ENCODE peak calls at places on chromosome X, in nine cellular contexts. C is ovary, H is uterus, W is right lobe of liver, A is breast epithelium, I is A549, P is gastrocnemius medialis, D is sigmoid colon, M is HCT116. Z is an unnamed sample. For H3K4me1, the result is how much of the 10 kb centered on the place peaks cover.

GRCh38 chrX:45322382-45322781 is 121.7 kb upstream of the DIPK2B start:
- DNase-seq in C (peak), H (peak), W (no peak), A (peak), I (peak), P (peak), D (peak), M (peak), Z (no peak)

GRCh38 chrX:155070975-155071693 is at the start of the genes BRCC3, CMC4 and MTCP1:
- DNase-seq in C (peak), H (peak), W (peak), A (peak), I (peak), P (peak), D (peak), M (peak), Z (peak)

GRCh38 chrX:123736333-123736921 is 3.6 kb upstream of the THOC2 start:
- DNase-seq in C (no peak), H (no peak), W (no peak), A (no peak), I (peak), P (no peak), D (no peak), M (no peak), Z (no peak)

GRCh38 chrX:104347860-104348259 is 93.1 kb upstream of the ESX1 start:
- DNase-seq in C (no peak), H (no peak), W (no peak), A (no peak), I (no peak), P (no peak), D (no peak), M (no peak), Z (no peak)

GRCh38 chrX:154534526-154535322 is 11.9 kb downstream of the G6PD start:
- DNase-seq in C (peak), H (peak), W (peak), A (peak), I (peak), P (peak), D (peak), M (peak), Z (peak)

GRCh38 chrX:154458954-154459829 is 1.1 kb downstream of the PLXNA3 start:
- DNase-seq in C (no peak), H (no peak), W (no peak), A (no peak), I (no peak), P (peak), D (no peak), M (no peak), Z (no peak)

GRCh38 chrX:24491741-24492140 is 26.7 kb downstream of the PDK3 start:
- DNase-seq in C (no peak), H (no peak), W (no peak), A (no peak), I (no peak), P (no peak), D (no peak), M (no peak), Z (no peak)

GRCh38 chrX:16250296-16250695 is 83.0 kb downstream of the MAGEB17 start:
- DNase-seq in C (no peak), H (no peak), W (no peak), A (no peak), I (no peak), P (no peak), D (no peak), M (no peak), Z (no peak)

GRCh38 chrX:66638591-66639500 is at the start of gene EDA2R:
- DNase-seq in C (peak), H (peak), W (no peak), A (peak), I (peak), P (no peak), D (no peak), M (no peak), Z (no peak)

GRCh38 chrX:15350329-15350996 is 15.1 kb upstream of the PIGA start:
- DNase-seq in C (no peak), H (no peak), W (no peak), A (no peak), I (no peak), P (no peak), D (no peak), M (no peak), Z (no peak)

GRCh38 chrX:54066841-54067240 is 22.6 kb upstream of the PHF8 start:
- DNase-seq in C (no peak), H (no peak), W (no peak), A (no peak), I (no peak), P (no peak), D (no peak), M (no peak), Z (no peak)

GRCh38 chrX:19127649-19128168 is 5.4 kb upstream of the ADGRG2 start:
- DNase-seq in C (no peak), H (peak), W (no peak), A (no peak), I (peak), P (no peak), D (no peak), M (no peak), Z (no peak)

GRCh38 chrX:133265331-133265730 is 47.2 kb upstream of the TFDP3 start:
- DNase-seq in C (no peak), H (no peak), W (no peak), A (no peak), I (no peak), P (no peak), D (no peak), M (no peak), Z (no peak)

GRCh38 chrX:84873176-84873575 is 130.5 kb upstream of the APOOL start:
- DNase-seq in C (no peak), H (no peak), W (no peak), A (no peak), I (no peak), P (no peak), D (no peak), M (no peak), Z (no peak)

GRCh38 chrX:29297171-29297800 is 710.0 kb downstream of the IL1RAPL1 start:
- DNase-seq in C (no peak), H (no peak), W (no peak), A (no peak), I (no peak), P (no peak), D (no peak), M (no peak), Z (no peak)

GRCh38 chrX:38172596-38172995 is 48.1 kb downstream of the SRPX start:
- DNase-seq in C (no peak), H (no peak), W (no peak), A (no peak), I (no peak), P (no peak), D (no peak), M (no peak), Z (no peak)

GRCh38 chrX:148933881-148934280 is 433.5 kb downstream of the AFF2 start:
- DNase-seq in C (no peak), H (no peak), W (no peak), A (no peak), I (no peak), P (no peak), D (no peak), M (no peak), Z (no peak)
- TF ChIP-seq POLR2A in C (no peak), H (no peak), W (no peak), A (no peak), I (no peak), P (no peak), D (no peak), M (no peak), Z (no peak)

DNA sequence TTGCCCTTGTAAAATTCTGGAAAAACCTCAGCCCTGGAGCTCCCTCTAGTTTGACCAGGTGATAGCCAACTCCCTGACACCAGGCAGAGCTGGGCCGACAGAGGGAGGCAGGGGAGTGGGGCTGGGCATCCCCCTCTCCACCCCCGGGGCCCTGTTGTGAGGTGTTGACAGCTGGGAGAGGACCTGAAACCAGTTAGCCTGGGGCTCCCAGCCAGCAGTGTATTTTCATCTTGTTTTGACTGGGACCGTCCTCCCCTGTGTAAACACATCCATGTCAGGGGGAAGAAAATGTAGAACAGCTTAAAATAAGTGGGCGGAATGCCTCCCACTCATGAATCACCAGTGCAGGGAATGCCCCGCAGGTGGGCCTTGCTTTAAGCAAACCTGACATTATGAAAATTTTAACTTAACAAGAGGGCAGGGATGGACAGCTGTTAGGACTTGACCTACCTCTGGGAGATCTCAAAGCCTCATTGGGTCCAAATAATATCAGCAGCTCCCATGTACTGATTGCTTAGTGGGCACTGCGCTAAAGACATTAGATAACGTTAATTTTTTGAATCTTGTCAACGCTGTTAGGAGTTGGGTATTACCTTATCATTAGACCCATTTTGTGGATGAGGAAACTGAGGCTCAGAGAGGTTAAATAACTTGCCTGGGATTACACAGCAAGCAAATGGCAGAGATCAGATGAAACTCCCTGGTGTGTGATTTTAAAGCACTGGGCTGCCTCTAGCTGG is 45.9 kb downstream of the TSC22D3 start:
- DNase-seq in C (peak), H (peak), W (no peak), A (no peak), I (no peak), P (peak), D (no peak), M (no peak), Z (no peak)
- H3K4me1 ChIP-seq in C (under half), H (under half), W (under half), A (under half), I (half or more), P (half or more), D (under half), M (under half), Z (under half)

GRCh38 chrX:107700317-107700774 is 72.0 kb downstream of the PRPS1 start:
- DNase-seq in C (no peak), H (peak), W (no peak), A (no peak), I (no peak), P (peak), D (peak), M (no peak), Z (no peak)
- TF ChIP-seq POLR2A in C (no peak), H (no peak), W (peak), A (no peak), I (no peak), P (no peak), D (no peak), M (no peak), Z (no peak)

GRCh38 chrX:150871341-150871811 is 27.1 kb downstream of the CD99L2 start:
- DNase-seq in C (no peak), H (no peak), W (no peak), A (no peak), I (no peak), P (no peak), D (no peak), M (no peak), Z (no peak)
- H3K4me1 ChIP-seq in C (under half), H (under half), W (under half), A (under half), I (under half), P (under half), D (under half), M (under half), Z (under half)

Z was measured in esophagus squamous epithelium.